ENCODE peak calls at places on chromosome 7, in six cellular contexts. Q, A, U, R, N and W are unnamed samples.

GRCh38 chr7:152336754-152337368 is 98.9 kb downstream of the KMT2C start:
- DNase-seq in Q (no peak), A (peak), U (peak), R (peak), N (peak), W (no peak)

GRCh38 chr7:128883622-128884549 is 21.2 kb downstream of the ATP6V1F start:
- DNase-seq in Q (peak), A (no peak), U (peak), R (peak), N (peak), W (no peak)

GRCh38 chr7:108004220-108005142 is 1.5 kb upstream of the LAMB1 start:
- DNase-seq in Q (peak), A (no peak), U (peak), R (no peak), N (no peak), W (no peak)

GRCh38 chr7:151808296-151809155 is 68.4 kb downstream of the PRKAG2 start:
- DNase-seq in Q (no peak), A (no peak), U (no peak), R (no peak), N (peak), W (no peak)

GRCh38 chr7:30201161-30201666 is 66.4 kb downstream of the MTURN start:
- DNase-seq in Q (no peak), A (no peak), U (no peak), R (no peak), N (no peak), W (no peak)

GRCh38 chr7:117385340-117386124 is 41.8 kb downstream of the ASZ1 start:
- DNase-seq in Q (no peak), A (no peak), U (peak), R (no peak), N (no peak), W (no peak)

GRCh38 chr7:15620491-15621185 is 58.8 kb upstream of the AGMO start:
- DNase-seq in Q (no peak), A (no peak), U (no peak), R (no peak), N (no peak), W (no peak)

GRCh38 chr7:80498481-80499349 is 13.1 kb downstream of the GNAT3 start:
- DNase-seq in Q (no peak), A (no peak), U (peak), R (no peak), N (no peak), W (no peak)

GRCh38 chr7:22613466-22613865 is 113.5 kb upstream of the STEAP1B start:
- DNase-seq in Q (no peak), A (no peak), U (no peak), R (no peak), N (no peak), W (no peak)

GRCh38 chr7:8143151-8143874 is 118.7 kb downstream of the ICA1 start:
- DNase-seq in Q (no peak), A (no peak), U (no peak), R (no peak), N (no peak), W (no peak)

GRCh38 chr7:106285801-106286492 is 1.2 kb upstream of the NAMPT start:
- DNase-seq in Q (no peak), A (no peak), U (peak), R (no peak), N (no peak), W (no peak)

GRCh38 chr7:95865716-95866371 is 93.5 kb downstream of the DYNC1I1 start:
- DNase-seq in Q (no peak), A (no peak), U (peak), R (no peak), N (no peak), W (no peak)

GRCh38 chr7:95229301-95229700 is 95.0 kb downstream of the PON1 start:
- DNase-seq in Q (no peak), A (no peak), U (no peak), R (no peak), N (no peak), W (no peak)

GRCh38 chr7:134690016-134690415 is 43.4 kb downstream of the BPGM start:
- DNase-seq in Q (no peak), A (no peak), U (peak), R (no peak), N (no peak), W (no peak)
- TF ChIP-seq CTCF in Q (peak), A (peak), U (peak), R (peak), N (peak), W (peak)

GRCh38 chr7:45028920-45029344 is 28.9 kb downstream of the CCM2 start:
- DNase-seq in Q (no peak), A (no peak), U (no peak), R (no peak), N (no peak), W (no peak)
- H3K4me3 ChIP-seq in Q (no peak), A (no peak), U (no peak), R (no peak), N (no peak), W (no peak)

DNA sequence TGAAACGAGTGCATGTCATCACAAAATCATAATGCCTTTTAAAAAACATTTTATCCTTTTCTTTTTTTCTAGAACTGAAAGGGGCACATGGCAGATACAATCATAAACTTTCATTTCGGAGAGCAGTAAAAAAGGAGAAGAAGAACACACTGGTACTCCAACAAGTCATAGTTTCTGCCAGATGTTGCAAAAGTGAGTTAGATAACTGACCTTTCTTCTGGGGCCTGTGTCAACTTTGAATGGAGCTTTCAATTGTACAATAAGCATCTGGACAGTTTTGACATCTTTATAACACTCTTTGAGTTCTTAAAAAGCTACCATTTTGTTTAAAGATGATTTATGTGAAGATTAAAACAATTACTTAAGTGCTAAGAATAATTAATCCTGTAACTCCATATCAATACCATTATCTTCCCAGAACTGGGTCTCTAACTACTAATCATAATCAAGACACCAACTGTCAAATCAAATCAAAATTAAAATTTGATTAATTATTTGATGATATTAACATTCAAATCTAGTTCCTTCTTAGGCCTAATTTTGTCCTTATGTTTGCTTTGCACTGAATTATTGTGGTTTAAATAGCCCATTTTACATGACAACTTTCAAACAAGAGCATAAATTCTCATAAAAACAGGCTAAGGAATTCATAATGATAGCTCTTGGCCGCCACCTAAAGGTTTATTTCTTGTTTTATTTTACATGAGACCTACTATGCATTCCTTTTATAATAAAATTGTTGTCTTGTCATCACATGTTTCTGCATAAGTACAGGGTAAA is 19.5 kb upstream of the ITGB8 start:
- DNase-seq in Q (no peak), A (no peak), U (peak), R (no peak), N (no peak), W (no peak)
- TF ChIP-seq CTCF in Q (no peak), A (peak), U (peak), R (peak), N (peak), W (peak)

GRCh38 chr7:136266457-136266856 is 289.3 kb upstream of the MTPN start:
- DNase-seq in Q (peak), A (no peak), U (no peak), R (no peak), N (no peak), W (no peak)
- H3K4me3 ChIP-seq in Q (no peak), A (no peak), U (no peak), R (no peak), N (no peak), W (no peak)

GRCh38 chr7:156834462-156834861 is 58.5 kb downstream of the LMBR1 start:
- DNase-seq in Q (no peak), A (no peak), U (no peak), R (no peak), N (no peak), W (no peak)

GRCh38 chr7:156832195-156832877 is 60.6 kb downstream of the LMBR1 start:
- DNase-seq in Q (no peak), A (no peak), U (no peak), R (no peak), N (no peak), W (no peak)

GRCh38 chr7:156840134-156840533 is 52.8 kb downstream of the LMBR1 start:
- DNase-seq in Q (no peak), A (no peak), U (no peak), R (no peak), N (no peak), W (no peak)

GRCh38 chr7:156833311-156833710 is 59.7 kb downstream of the LMBR1 start:
- DNase-seq in Q (no peak), A (no peak), U (no peak), R (no peak), N (no peak), W (no peak)

DNA sequence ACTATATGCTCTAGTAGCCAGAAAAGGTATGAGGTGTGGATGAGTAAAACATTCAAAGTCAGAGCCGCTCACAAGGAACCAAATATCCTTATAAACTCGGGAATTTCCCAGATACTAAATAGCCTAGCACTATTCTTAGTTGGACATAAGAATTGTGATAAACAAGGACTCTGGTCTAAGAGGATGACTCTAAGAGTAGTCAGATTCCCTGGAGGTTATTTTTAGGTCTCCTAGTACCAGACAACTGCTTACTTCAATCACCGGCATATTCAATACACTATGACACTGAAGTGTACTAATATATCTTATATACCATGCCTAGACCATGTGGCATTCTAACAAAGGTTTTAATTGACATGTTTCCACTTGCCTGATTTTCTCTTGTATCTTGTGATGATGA is 56.5 kb downstream of the LMBR1 start:
- DNase-seq in Q (no peak), A (no peak), U (peak), R (no peak), N (no peak), W (no peak)
- TF ChIP-seq CTCF in Q (no peak), A (no peak), U (no peak), R (no peak), N (no peak), W (no peak)

DNA sequence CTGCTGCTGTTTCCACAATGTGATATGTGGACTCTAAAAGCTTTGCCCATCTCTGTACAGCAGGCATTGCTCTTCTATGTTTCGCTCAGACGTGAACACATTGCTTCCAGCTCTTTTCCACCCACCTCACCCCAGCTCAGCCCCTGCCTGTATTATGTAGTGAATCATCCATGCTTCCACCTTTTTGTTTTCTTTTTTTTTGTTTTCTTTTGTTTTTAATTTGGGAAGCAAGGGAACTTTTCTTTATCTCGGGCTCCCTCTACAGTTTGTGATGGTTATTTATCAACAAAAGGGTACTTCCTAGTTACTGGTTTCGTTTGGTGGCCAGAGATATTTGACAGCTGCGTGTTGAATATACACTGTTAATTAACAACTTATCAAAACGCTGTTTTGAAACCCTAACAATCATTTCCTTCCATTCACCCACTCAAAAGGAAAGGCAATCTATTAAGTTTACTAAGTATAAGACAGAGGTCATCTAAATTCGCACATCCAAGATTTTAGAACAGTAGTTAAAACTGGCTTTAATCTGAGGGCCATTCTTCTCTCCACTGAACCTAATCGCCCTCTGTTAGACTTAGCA is 127.9 kb upstream of the STK17A start:
- DNase-seq in Q (no peak), A (peak), U (peak), R (no peak), N (no peak), W (no peak)
- H3K4me3 ChIP-seq in Q (no peak), A (no peak), U (no peak), R (no peak), N (peak), W (no peak)

GRCh38 chr7:732094-732541 is 5.0 kb upstream of the PRKAR1B start:
- DNase-seq in Q (peak), A (no peak), U (no peak), R (no peak), N (peak), W (no peak)
- TF ChIP-seq CTCF in Q (peak), A (no peak), U (no peak), R (no peak), N (no peak), W (peak)